ENCODE peak calls at places on chromosomes 1 and 21, in eight cellular contexts. One of them, this sample, is unnamed.

GRCh38 chr1:60281360-60281932 is 207.9 kb upstream of the C1orf87 start:
- DNase-seq in cardiac muscle cell: peak
- DNase-seq in fibroblast of mammary gland: peak
- DNase-seq in AG10803: peak
- DNase-seq in iPS-NIHi11: peak
- DNase-seq in amygdala: peak
- DNase-seq in NCI-H1092 treated with DMSO at 0.1 percent for 48 hours: peak
- DNase-seq in CD4-positive, CD25-positive, alpha-beta regulatory T cell: no peak
- DNase-seq in this sample: peak

GRCh38 chr1:109112056-109112651 is 1.8 kb upstream of the ELAPOR1 start:
- DNase-seq in NCI-H1092 treated with DMSO at 0.1 percent for 48 hours: no peak
- DNase-seq in amygdala: no peak
- DNase-seq in AG10803: peak
- DNase-seq in fibroblast of mammary gland: peak
- DNase-seq in cardiac muscle cell: peak
- DNase-seq in iPS-NIHi11: no peak
- DNase-seq in CD4-positive, CD25-positive, alpha-beta regulatory T cell: no peak
- DNase-seq in this sample: no peak

GRCh38 chr1:223827193-223827663 is 18.5 kb downstream of the TP53BP2 start:
- DNase-seq in iPS-NIHi11: no peak
- DNase-seq in CD4-positive, CD25-positive, alpha-beta regulatory T cell: no peak
- DNase-seq in amygdala: no peak
- DNase-seq in AG10803: no peak
- DNase-seq in cardiac muscle cell: peak
- DNase-seq in fibroblast of mammary gland: peak
- DNase-seq in NCI-H1092 treated with DMSO at 0.1 percent for 48 hours: no peak
- DNase-seq in this sample: no peak

GRCh38 chr1:109187127-109187526 is 26.6 kb upstream of the SARS1 start:
- DNase-seq in amygdala: no peak
- DNase-seq in iPS-NIHi11: no peak
- DNase-seq in CD4-positive, CD25-positive, alpha-beta regulatory T cell: no peak
- DNase-seq in cardiac muscle cell: no peak
- DNase-seq in AG10803: no peak
- DNase-seq in NCI-H1092 treated with DMSO at 0.1 percent for 48 hours: no peak
- DNase-seq in fibroblast of mammary gland: no peak
- DNase-seq in this sample: no peak

GRCh38 chr1:97745912-97746311 is 174.9 kb downstream of the DPYD start:
- DNase-seq in iPS-NIHi11: no peak
- DNase-seq in fibroblast of mammary gland: peak
- DNase-seq in amygdala: no peak
- DNase-seq in AG10803: peak
- DNase-seq in cardiac muscle cell: peak
- DNase-seq in CD4-positive, CD25-positive, alpha-beta regulatory T cell: no peak
- DNase-seq in NCI-H1092 treated with DMSO at 0.1 percent for 48 hours: no peak
- DNase-seq in this sample: no peak

GRCh38 chr1:207857447-207857846 is 53.5 kb downstream of the CD34 start:
- DNase-seq in AG10803: no peak
- DNase-seq in amygdala: no peak
- DNase-seq in CD4-positive, CD25-positive, alpha-beta regulatory T cell: no peak
- DNase-seq in iPS-NIHi11: no peak
- DNase-seq in NCI-H1092 treated with DMSO at 0.1 percent for 48 hours: no peak
- DNase-seq in cardiac muscle cell: no peak
- DNase-seq in fibroblast of mammary gland: no peak
- DNase-seq in this sample: no peak

GRCh38 chr1:84772428-84772943 is 82.2 kb upstream of the SSX2IP start:
- DNase-seq in fibroblast of mammary gland: peak
- DNase-seq in AG10803: peak
- DNase-seq in NCI-H1092 treated with DMSO at 0.1 percent for 48 hours: peak
- DNase-seq in iPS-NIHi11: peak
- DNase-seq in amygdala: peak
- DNase-seq in cardiac muscle cell: peak
- DNase-seq in CD4-positive, CD25-positive, alpha-beta regulatory T cell: peak
- DNase-seq in this sample: peak

GRCh38 chr1:172699695-172700094 is 40.8 kb downstream of the FASLG start:
- DNase-seq in amygdala: no peak
- DNase-seq in iPS-NIHi11: no peak
- DNase-seq in fibroblast of mammary gland: no peak
- DNase-seq in cardiac muscle cell: no peak
- DNase-seq in NCI-H1092 treated with DMSO at 0.1 percent for 48 hours: no peak
- DNase-seq in CD4-positive, CD25-positive, alpha-beta regulatory T cell: no peak
- DNase-seq in AG10803: peak
- DNase-seq in this sample: no peak

GRCh38 chr21:17512245-17513213 is at the start of gene CXADR:
- DNase-seq in amygdala: peak
- DNase-seq in fibroblast of mammary gland: no peak
- DNase-seq in iPS-NIHi11: peak
- DNase-seq in NCI-H1092 treated with DMSO at 0.1 percent for 48 hours: peak
- DNase-seq in cardiac muscle cell: peak
- DNase-seq in AG10803: no peak
- DNase-seq in CD4-positive, CD25-positive, alpha-beta regulatory T cell: peak
- DNase-seq in this sample: peak

GRCh38 chr1:203462878-203463277 is 12.7 kb upstream of the PRELP start:
- DNase-seq in cardiac muscle cell: peak
- DNase-seq in fibroblast of mammary gland: peak
- DNase-seq in AG10803: peak
- DNase-seq in NCI-H1092 treated with DMSO at 0.1 percent for 48 hours: no peak
- DNase-seq in iPS-NIHi11: no peak
- DNase-seq in CD4-positive, CD25-positive, alpha-beta regulatory T cell: no peak
- DNase-seq in amygdala: no peak
- DNase-seq in this sample: no peak

GRCh38 chr1:200442023-200442422 is 32.2 kb upstream of the ZNF281 start:
- DNase-seq in cardiac muscle cell: no peak
- DNase-seq in AG10803: no peak
- DNase-seq in CD4-positive, CD25-positive, alpha-beta regulatory T cell: no peak
- DNase-seq in amygdala: no peak
- DNase-seq in NCI-H1092 treated with DMSO at 0.1 percent for 48 hours: no peak
- DNase-seq in fibroblast of mammary gland: no peak
- DNase-seq in iPS-NIHi11: no peak
- DNase-seq in this sample: no peak

GRCh38 chr1:85581802-85582686 is 1.5 kb downstream of the CCN1 start:
- DNase-seq in NCI-H1092 treated with DMSO at 0.1 percent for 48 hours: no peak
- DNase-seq in AG10803: peak
- DNase-seq in fibroblast of mammary gland: peak
- DNase-seq in cardiac muscle cell: peak
- DNase-seq in iPS-NIHi11: peak
- DNase-seq in CD4-positive, CD25-positive, alpha-beta regulatory T cell: no peak
- DNase-seq in amygdala: no peak
- DNase-seq in this sample: no peak

GRCh38 chr1:215023151-215023832 is 59.2 kb upstream of the KCNK2 start:
- DNase-seq in cardiac muscle cell: peak
- DNase-seq in amygdala: no peak
- DNase-seq in NCI-H1092 treated with DMSO at 0.1 percent for 48 hours: no peak
- DNase-seq in iPS-NIHi11: no peak
- DNase-seq in CD4-positive, CD25-positive, alpha-beta regulatory T cell: no peak
- DNase-seq in AG10803: peak
- DNase-seq in fibroblast of mammary gland: peak
- DNase-seq in this sample: no peak

GRCh38 chr1:146007785-146008133 is 11.4 kb upstream of the TXNIP start:
- DNase-seq in CD4-positive, CD25-positive, alpha-beta regulatory T cell: no peak
- DNase-seq in amygdala: no peak
- DNase-seq in iPS-NIHi11: no peak
- DNase-seq in fibroblast of mammary gland: no peak
- DNase-seq in cardiac muscle cell: no peak
- DNase-seq in NCI-H1092 treated with DMSO at 0.1 percent for 48 hours: no peak
- DNase-seq in AG10803: no peak
- DNase-seq in this sample: no peak